ENCODE peak calls at places on chromosome 20, in seven cellular contexts. A is AG04450, B is left lung, G is endothelial cell of umbilical vein, L is transverse colon, F is tibial artery, W is heart right ventricle. P is an unnamed sample.

GRCh38 chr20:38295811-38296210 is 8.1 kb upstream of the BPI start:
- DNase-seq in W (no peak), G (no peak), A (no peak), B (no peak), F (no peak), L (no peak), P (no peak)

GRCh38 chr20:5528719-5529256 is 212.0 kb upstream of the PROKR2 start:
- DNase-seq in F (peak; percentile 75), B (no peak), G (peak; percentile 83), A (peak; percentile 76), L (peak; percentile 75), W (peak; percentile 16), P (peak; percentile 77)

GRCh38 chr20:49916146-49917002 is 1.0 kb upstream of the SPATA2 start:
- DNase-seq in F (peak; percentile 19), G (peak; percentile 35), L (peak; percentile 77), W (no peak), A (no peak), B (no peak), P (peak; percentile 76)

GRCh38 chr20:41078329-41078728 is 49.7 kb downstream of the TOP1 start:
- DNase-seq in B (no peak), A (no peak), W (no peak), F (no peak), G (peak; percentile 86), L (no peak), P (peak; percentile 43)

GRCh38 chr20:61897401-61898295 is 168.0 kb downstream of the TAF4 start:
- DNase-seq in L (no peak), G (no peak), B (peak; percentile 63), A (no peak), W (peak; percentile 3), F (no peak), P (no peak)

GRCh38 chr20:40728470-40728869 is 39.4 kb upstream of the MAFB start:
- DNase-seq in B (no peak), L (no peak), F (no peak), A (no peak), G (no peak), W (no peak), P (no peak)

GRCh38 chr20:32804022-32804715 is 15.6 kb upstream of the MAPRE1 start:
- DNase-seq in A (no peak), W (no peak), G (no peak), F (no peak), L (no peak), B (no peak), P (no peak)

GRCh38 chr20:24998121-24998520 is 5.6 kb upstream of the APMAP start:
- DNase-seq in W (no peak), F (peak; percentile 46), L (no peak), G (no peak), B (no peak), A (no peak), P (no peak)

GRCh38 chr20:23244207-23244915 is 106.2 kb upstream of the NXT1 start:
- DNase-seq in L (no peak), A (no peak), B (no peak), W (no peak), F (no peak), G (no peak), P (no peak)

GRCh38 chr20:63652192-63652980 is 838 bp downstream of the STMN3 start:
- DNase-seq in G (no peak), A (no peak), B (no peak), L (no peak), W (peak; percentile 39), F (no peak), P (no peak)

GRCh38 chr20:64177787-64178186 is 13.5 kb downstream of the MYT1 start:
- DNase-seq in L (no peak), A (no peak), G (no peak), B (no peak), F (no peak), W (no peak), P (no peak)

GRCh38 chr20:63737940-63738686 is 1.5 kb upstream of the SLC2A4RG start:
- DNase-seq in L (peak; percentile 52), A (no peak), F (peak; percentile 75), B (peak; percentile 76), G (no peak), W (no peak), P (no peak)

GRCh38 chr20:55514498-55514897 is 490.8 kb downstream of the CBLN4 start:
- DNase-seq in W (no peak), B (no peak), A (no peak), G (no peak), F (no peak), L (no peak), P (no peak)

GRCh38 chr20:62776692-62777527 is 19.4 kb upstream of the MRGBP start:
- DNase-seq in W (no peak), G (no peak), A (no peak), F (no peak), L (peak; percentile 55), B (no peak), P (peak; percentile 45)

GRCh38 chr20:39042279-39043150 is 80.4 kb downstream of the DHX35 start:
- DNase-seq in A (no peak), G (no peak), W (no peak), B (no peak), L (no peak), F (peak; percentile 60), P (no peak)

GRCh38 chr20:18533978-18534644 is 26.4 kb downstream of the SEC23B start:
- DNase-seq in W (no peak), L (no peak), B (no peak), F (no peak), A (no peak), G (no peak), P (no peak)

GRCh38 chr20:49696594-49696993 is 17.1 kb downstream of the B4GALT5 start:
- DNase-seq in L (no peak), F (no peak), G (peak; percentile 69), A (no peak), W (no peak), B (no peak), P (no peak)

GRCh38 chr20:32574296-32575226 is 10.6 kb downstream of the NOL4L start:
- DNase-seq in W (no peak), G (peak; percentile 47), B (no peak), A (peak; percentile 47), L (no peak), F (no peak), P (no peak)

GRCh38 chr20:31670371-31671228 is 32.9 kb downstream of the COX4I2 start:
- DNase-seq in G (no peak), A (no peak), L (peak; percentile 69), B (no peak), F (peak; percentile 94), W (peak; percentile 72), P (peak; percentile 93)

GRCh38 chr20:57429579-57430202 is 38.5 kb downstream of the RBM38 start:
- DNase-seq in B (peak; percentile 5), A (no peak), G (no peak), W (no peak), L (no peak), F (no peak), P (no peak)

GRCh38 chr20:2816030-2816582 is at the start of gene TMEM239:
- DNase-seq in L (no peak), B (no peak), W (no peak), G (no peak), A (no peak), F (no peak), P (no peak)

GRCh38 chr20:2814587-2815051 is at the start of gene C20orf141:
- DNase-seq in G (peak; percentile 40), L (peak; percentile 27), A (peak; percentile 93), F (no peak), B (no peak), W (no peak), P (peak; percentile 34)

GRCh38 chr20:2814076-2814475 is 711 bp upstream of the C20orf141 start:
- DNase-seq in W (no peak), F (no peak), L (no peak), G (no peak), A (no peak), B (no peak), P (no peak)

GRCh38 chr20:2816583-2817340 is 598 bp downstream of the TMEM239 start:
- DNase-seq in A (no peak), W (no peak), G (no peak), B (no peak), F (peak; percentile 51), L (no peak), P (no peak)

DNA sequence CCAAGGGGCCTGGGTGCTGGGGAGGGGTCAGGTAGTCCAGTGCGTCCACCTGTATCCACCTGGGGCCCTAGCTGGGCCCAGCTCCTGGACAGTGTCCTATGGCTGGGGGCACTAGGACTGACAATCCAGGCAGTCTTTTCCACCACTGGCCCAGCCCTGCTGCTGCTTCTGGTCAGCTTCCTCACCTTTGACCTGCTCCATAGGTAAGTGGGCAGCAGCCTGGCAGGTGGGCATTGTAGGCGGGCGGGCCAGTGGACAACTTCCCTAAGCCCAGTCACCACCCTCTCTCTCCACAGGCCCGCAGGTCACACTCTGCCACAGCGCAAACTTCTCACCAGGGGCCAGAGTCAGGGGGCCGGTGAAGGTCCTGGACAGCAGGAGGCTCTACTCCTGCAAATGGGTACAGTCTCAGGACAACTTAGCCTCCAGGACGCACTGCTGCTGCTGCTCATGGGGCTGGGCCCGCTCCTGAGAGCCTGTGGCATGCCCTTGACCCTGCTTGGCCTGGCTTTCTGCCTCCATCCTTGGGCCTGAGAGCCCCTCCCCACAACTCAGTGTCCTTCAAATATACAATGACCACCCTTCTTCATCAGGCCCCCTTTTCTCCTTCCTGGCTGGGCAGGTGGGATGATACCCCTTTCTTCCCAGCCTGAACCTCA is 584 bp downstream of the C20orf141 start:
- DNase-seq in G (no peak), L (no peak), W (no peak), F (no peak), A (no peak), B (peak; percentile 51), P (no peak)
- H3K27ac ChIP-seq in G (no peak overlapping the region), L (no peak overlapping the region), W (no peak overlapping the region), F (no peak overlapping the region), A (peak overlapping the region; percentile 88), B (no peak overlapping the region), P (no peak overlapping the region)

GRCh38 chr20:44633187-44633851 is 18.2 kb downstream of the ADA start:
- DNase-seq in L (no peak), F (no peak), W (no peak), A (no peak), G (no peak), B (peak; percentile 4), P (no peak)
- H3K27ac ChIP-seq in L (peak overlapping the region; percentile 30), F (peak overlapping the region; percentile 34), W (peak overlapping the region; percentile 29), A (no peak overlapping the region), G (no peak overlapping the region), B (no peak overlapping the region), P (peak overlapping the region; percentile 28)

DNA sequence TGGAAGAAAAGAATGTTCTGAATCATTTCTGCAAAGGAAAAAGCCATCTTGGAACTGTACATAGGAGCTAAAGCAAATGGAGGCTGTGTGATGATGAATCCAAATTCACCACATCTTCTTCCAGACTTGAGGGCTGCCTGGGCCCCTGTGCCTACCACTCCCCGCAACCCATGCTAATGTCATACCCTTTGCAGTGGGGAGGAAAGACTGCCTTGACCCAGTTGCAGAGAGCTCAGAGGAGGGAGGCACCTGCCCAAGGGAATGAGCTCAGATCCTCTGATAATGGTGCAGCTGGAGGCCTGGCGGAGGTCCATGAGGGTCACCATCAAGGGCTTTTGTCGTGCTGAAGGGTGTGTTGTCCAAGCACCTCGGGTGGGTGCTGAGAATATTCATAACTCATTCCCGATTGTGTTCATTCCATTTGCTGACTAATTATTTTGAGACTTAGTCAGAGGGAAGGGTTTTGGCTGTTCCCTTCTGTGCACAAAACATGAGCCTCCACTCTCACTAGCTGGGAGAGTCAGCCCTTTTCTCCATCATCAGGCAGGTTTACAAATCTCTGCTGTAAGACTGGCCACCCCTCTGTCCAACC is 245.8 kb upstream of the JAG1 start:
- DNase-seq in A (no peak), W (peak; percentile 31), F (no peak), G (no peak), B (no peak), L (no peak), P (no peak)
- H3K27ac ChIP-seq in A (peak overlapping the region; percentile 32), W (no peak overlapping the region), F (peak overlapping the region; percentile 61), G (no peak overlapping the region), B (no peak overlapping the region), L (no peak overlapping the region), P (no peak overlapping the region)

GRCh38 chr20:58618694-58619540 is 32.2 kb upstream of the STX16 start:
- DNase-seq in G (no peak), F (no peak), B (no peak), A (peak; percentile 59), W (no peak), L (no peak), P (no peak)
- H3K27ac ChIP-seq in G (no peak overlapping the region), F (peak overlapping the region; percentile 35), B (no peak overlapping the region), A (peak overlapping the region; percentile 82), W (no peak overlapping the region), L (no peak overlapping the region), P (no peak overlapping the region)

P was measured in body of pancreas.